ENCODE peak calls at places on chromosomes 7 and 10, in seven cellular contexts. D, T, I, G, A, S and W are unnamed samples. For H3K36me3, the result is how much of the 10 kb centered on the place peaks cover.

GRCh38 chr7:22241805-22242390 is 115.1 kb downstream of the RAPGEF5 start:
- DNase-seq in D (no peak), T (no peak), I (no peak), G (no peak), A (no peak), S (no peak), W (no peak)

GRCh38 chr10:73887038-73888015 is 13.0 kb upstream of the CAMK2G start:
- DNase-seq in D (peak), T (peak), I (no peak), G (peak), A (no peak), S (peak), W (no peak)

GRCh38 chr7:115662676-115663075 is 367.9 kb downstream of the TFEC start:
- DNase-seq in D (no peak), T (no peak), I (no peak), G (no peak), A (no peak), S (no peak), W (no peak)

GRCh38 chr10:13681095-13681494 is 94.3 kb downstream of the PRPF18 start:
- DNase-seq in D (no peak), T (no peak), I (no peak), G (no peak), A (no peak), S (no peak), W (no peak)

GRCh38 chr10:92575961-92576360 is 2.1 kb upstream of the IDE start:
- DNase-seq in D (no peak), T (no peak), I (no peak), G (peak), A (no peak), S (no peak), W (no peak)

GRCh38 chr10:114682121-114682520 is 24.0 kb upstream of the ABLIM1 start:
- DNase-seq in D (no peak), T (no peak), I (no peak), G (no peak), A (no peak), S (no peak), W (no peak)

GRCh38 chr7:44277851-44278250 is 47.5 kb downstream of the CAMK2B start:
- DNase-seq in D (no peak), T (peak), I (no peak), G (peak), A (no peak), S (peak), W (no peak)

GRCh38 chr7:123535517-123535916 is 1.1 kb upstream of the IQUB start:
- DNase-seq in D (no peak), T (no peak), I (no peak), G (no peak), A (no peak), S (no peak), W (no peak)

GRCh38 chr10:4343798-4344370 is 482.1 kb upstream of the AKR1E2 start:
- DNase-seq in D (no peak), T (no peak), I (no peak), G (no peak), A (no peak), S (no peak), W (no peak)

GRCh38 chr10:72316748-72317435 is 37.8 kb downstream of the DNAJB12 start:
- DNase-seq in D (peak), T (peak), I (no peak), G (no peak), A (peak), S (no peak), W (no peak)

GRCh38 chr10:94023909-94024308 is 30.2 kb downstream of the PLCE1 start:
- DNase-seq in D (no peak), T (no peak), I (no peak), G (peak), A (no peak), S (no peak), W (no peak)

GRCh38 chr7:110889363-110889762 is 201.6 kb upstream of the LRRN3 start:
- DNase-seq in D (no peak), T (no peak), I (no peak), G (no peak), A (no peak), S (no peak), W (no peak)

GRCh38 chr10:71218046-71218832 is 5.9 kb downstream of the UNC5B start:
- DNase-seq in D (peak), T (no peak), I (no peak), G (no peak), A (no peak), S (peak), W (no peak)

GRCh38 chr7:2249744-2250323 is 7.8 kb downstream of the NUDT1 start:
- DNase-seq in D (no peak), T (no peak), I (no peak), G (no peak), A (no peak), S (no peak), W (no peak)

GRCh38 chr7:74462707-74463100 is 9.0 kb downstream of the GTF2IRD1 start:
- DNase-seq in D (no peak), T (no peak), I (no peak), G (no peak), A (no peak), S (no peak), W (no peak)

GRCh38 chr10:22010973-22011408 is 7.5 kb upstream of the DNAJC1 start:
- DNase-seq in D (no peak), T (no peak), I (no peak), G (peak), A (no peak), S (no peak), W (no peak)

GRCh38 chr7:34837826-34838225 is 179.8 kb downstream of the NPSR1 start:
- DNase-seq in D (no peak), T (no peak), I (no peak), G (no peak), A (no peak), S (no peak), W (no peak)

GRCh38 chr10:1643911-1644810 is 93.2 kb downstream of the ADARB2 start:
- DNase-seq in D (no peak), T (no peak), I (no peak), G (no peak), A (no peak), S (no peak), W (no peak)

GRCh38 chr7:114973147-114973546 is 51.3 kb downstream of the MDFIC start:
- DNase-seq in D (no peak), T (no peak), I (no peak), G (peak), A (no peak), S (no peak), W (no peak)

GRCh38 chr10:8151086-8151485 is 96.6 kb downstream of the GATA3 start:
- DNase-seq in D (no peak), T (no peak), I (no peak), G (no peak), A (no peak), S (no peak), W (no peak)

GRCh38 chr7:92915348-92915747 is 79.0 kb upstream of the CDK6 start:
- DNase-seq in D (no peak), T (no peak), I (no peak), G (no peak), A (no peak), S (no peak), W (no peak)

GRCh38 chr10:133614830-133615580 is 11.6 kb downstream of the FRG2B start:
- DNase-seq in D (no peak), T (no peak), I (no peak), G (no peak), A (no peak), S (no peak), W (no peak)

GRCh38 chr7:125984795-125985194 is 1055.2 kb upstream of the POT1 start:
- DNase-seq in D (no peak), T (no peak), I (no peak), G (no peak), A (no peak), S (no peak), W (no peak)

GRCh38 chr10:88159127-88159829 is 295.9 kb downstream of the PTEN start:
- DNase-seq in D (no peak), T (no peak), I (no peak), G (no peak), A (no peak), S (no peak), W (no peak)

GRCh38 chr7:130961128-130961601 is 227.2 kb upstream of the KLF14 start:
- DNase-seq in D (no peak), T (no peak), I (peak), G (peak), A (peak), S (no peak), W (no peak)

GRCh38 chr7:56007891-56008290 is 43.4 kb downstream of the PSPH start:
- DNase-seq in D (no peak), T (no peak), I (no peak), G (peak), A (no peak), S (no peak), W (no peak)

GRCh38 chr10:7423521-7423920 is 12.7 kb upstream of the SFMBT2 start:
- DNase-seq in D (no peak), T (no peak), I (no peak), G (no peak), A (no peak), S (no peak), W (no peak)

GRCh38 chr7:137934941-137935848 is 66.7 kb downstream of the CREB3L2 start:
- DNase-seq in D (no peak), T (no peak), I (no peak), G (no peak), A (no peak), S (no peak), W (no peak)

GRCh38 chr7:33705333-33705833 is 200.0 kb upstream of the BMPER start:
- DNase-seq in D (no peak), T (no peak), I (no peak), G (no peak), A (no peak), S (no peak), W (peak)
- H3K4me3 ChIP-seq in D (no peak), T (no peak), I (no peak), G (no peak), A (no peak), S (no peak), W (no peak)

DNA sequence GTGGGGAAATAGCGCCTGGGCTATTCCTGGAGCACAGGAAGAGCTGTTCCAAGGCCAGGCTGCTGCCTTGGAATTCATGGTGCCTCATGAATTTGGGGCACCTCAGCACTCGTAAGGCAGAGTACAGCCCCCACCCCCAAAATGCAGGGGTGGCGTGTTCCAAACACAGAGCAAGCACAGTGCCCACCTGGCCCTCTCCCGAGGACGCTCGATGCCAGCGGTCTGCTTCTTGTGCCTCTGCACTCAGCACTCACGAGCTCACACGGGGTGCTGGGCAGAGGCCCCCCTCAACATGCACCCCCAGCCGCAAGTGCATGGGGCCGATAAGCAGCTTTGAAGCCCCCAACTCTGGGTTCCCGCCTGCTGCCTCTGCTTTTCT is 60.1 kb downstream of the ZRANB1 start:
- DNase-seq in D (no peak), T (no peak), I (no peak), G (no peak), A (no peak), S (no peak), W (no peak)
- H3K36me3 ChIP-seq in D (half or more), T (under half), I (under half), G (under half), A (under half), S (under half), W (half or more)

GRCh38 chr7:138979988-138980574 is 1.1 kb downstream of the KIAA1549 start:
- DNase-seq in D (no peak), T (no peak), I (no peak), G (peak), A (no peak), S (no peak), W (no peak)

GRCh38 chr7:138982204-138982623 is 1.0 kb upstream of the KIAA1549 start:
- DNase-seq in D (no peak), T (no peak), I (no peak), G (peak), A (no peak), S (no peak), W (no peak)

GRCh38 chr7:138979226-138979979 is 1.8 kb downstream of the KIAA1549 start:
- DNase-seq in D (no peak), T (no peak), I (no peak), G (peak), A (no peak), S (no peak), W (no peak)

GRCh38 chr7:138981332-138982203 is at the start of gene KIAA1549:
- DNase-seq in D (peak), T (peak), I (peak), G (peak), A (peak), S (peak), W (no peak)

GRCh38 chr7:138980575-138981285 is 459 bp downstream of the KIAA1549 start:
- DNase-seq in D (no peak), T (no peak), I (no peak), G (no peak), A (no peak), S (peak), W (no peak)
- H3K27ac ChIP-seq in D (peak), T (no peak), I (no peak), G (peak), A (no peak), S (no peak), W (no peak)

GRCh38 chr7:45888185-45888992 is at the start of gene IGFBP1:
- DNase-seq in D (no peak), T (no peak), I (no peak), G (peak), A (no peak), S (no peak), W (no peak)
- H3K4me3 ChIP-seq in D (peak), T (peak), I (no peak), G (peak), A (no peak), S (no peak), W (peak)

GRCh38 chr7:148813890-148814289 is 70.2 kb downstream of the EZH2 start:
- DNase-seq in D (no peak), T (no peak), I (no peak), G (no peak), A (no peak), S (no peak), W (no peak)
- H3K36me3 ChIP-seq in D (under half), T (under half), I (under half), G (under half), A (under half), S (under half), W (under half)

GRCh38 chr7:135211179-135211945 is at the start of gene WDR91:
- DNase-seq in D (peak), T (peak), I (peak), G (peak), A (peak), S (peak), W (peak)

GRCh38 chr7:135217645-135218509 is 6.6 kb upstream of the WDR91 start:
- DNase-seq in D (no peak), T (no peak), I (no peak), G (no peak), A (no peak), S (no peak), W (no peak)

GRCh38 chr7:135210818-135211178 is 528 bp downstream of the WDR91 start:
- DNase-seq in D (no peak), T (no peak), I (no peak), G (peak), A (no peak), S (no peak), W (no peak)

GRCh38 chr7:135213831-135214230 is 2.5 kb upstream of the WDR91 start:
- DNase-seq in D (no peak), T (no peak), I (no peak), G (no peak), A (no peak), S (no peak), W (no peak)

DNA sequence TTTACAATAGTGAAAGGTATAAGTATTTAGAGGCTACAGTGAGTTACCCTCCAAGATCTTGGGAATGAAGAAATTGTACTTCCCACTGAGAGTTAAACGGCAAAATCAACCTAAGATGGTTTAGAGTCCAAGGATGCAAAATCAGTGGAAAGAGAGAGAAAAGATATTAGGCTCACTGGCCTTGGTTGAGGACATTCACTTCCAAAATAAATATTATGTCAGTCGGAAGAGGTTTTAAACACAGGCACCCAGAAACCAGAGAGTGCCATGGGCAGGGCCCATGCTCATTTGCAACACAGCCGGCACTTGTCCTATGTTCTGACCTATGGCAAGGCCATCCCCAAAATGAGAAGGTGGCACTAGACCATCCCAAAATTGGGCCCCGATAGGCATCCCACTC is 3.9 kb upstream of the WDR91 start:
- DNase-seq in D (no peak), T (no peak), I (no peak), G (no peak), A (no peak), S (no peak), W (no peak)
- H3K27ac ChIP-seq in D (no peak), T (no peak), I (no peak), G (no peak), A (no peak), S (no peak), W (no peak)

DNA sequence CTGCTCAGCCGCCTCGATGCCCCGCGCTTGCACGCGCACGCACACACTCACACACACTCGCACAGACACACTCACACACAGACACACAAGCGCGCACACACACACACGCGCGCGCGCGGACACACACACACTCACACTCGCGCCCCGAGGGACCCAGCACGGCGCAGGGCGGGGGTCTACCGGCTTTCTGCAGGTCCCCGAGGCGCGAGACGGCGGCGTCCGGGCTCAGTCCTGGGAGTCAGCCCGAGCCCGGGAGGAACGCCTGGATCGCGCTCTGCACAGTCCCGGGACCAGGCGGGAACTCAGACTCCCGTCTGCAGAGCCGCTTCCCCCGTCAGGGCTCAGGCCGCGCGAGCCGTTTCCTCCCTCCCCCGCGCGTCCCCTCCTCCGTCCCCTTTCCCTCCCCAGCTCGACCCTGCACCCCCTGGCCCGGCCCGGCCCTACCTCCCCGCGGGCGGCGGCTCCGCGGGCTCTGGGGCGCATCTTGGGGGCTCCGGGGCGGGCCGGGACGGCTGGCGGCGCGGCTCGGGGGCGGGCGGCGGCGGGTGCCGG is 477 bp downstream of the DENND2A start:
- DNase-seq in D (peak), T (peak), I (no peak), G (peak), A (no peak), S (peak), W (no peak)
- H3K4me3 ChIP-seq in D (peak), T (peak), I (no peak), G (peak), A (peak), S (peak), W (peak)

DNA sequence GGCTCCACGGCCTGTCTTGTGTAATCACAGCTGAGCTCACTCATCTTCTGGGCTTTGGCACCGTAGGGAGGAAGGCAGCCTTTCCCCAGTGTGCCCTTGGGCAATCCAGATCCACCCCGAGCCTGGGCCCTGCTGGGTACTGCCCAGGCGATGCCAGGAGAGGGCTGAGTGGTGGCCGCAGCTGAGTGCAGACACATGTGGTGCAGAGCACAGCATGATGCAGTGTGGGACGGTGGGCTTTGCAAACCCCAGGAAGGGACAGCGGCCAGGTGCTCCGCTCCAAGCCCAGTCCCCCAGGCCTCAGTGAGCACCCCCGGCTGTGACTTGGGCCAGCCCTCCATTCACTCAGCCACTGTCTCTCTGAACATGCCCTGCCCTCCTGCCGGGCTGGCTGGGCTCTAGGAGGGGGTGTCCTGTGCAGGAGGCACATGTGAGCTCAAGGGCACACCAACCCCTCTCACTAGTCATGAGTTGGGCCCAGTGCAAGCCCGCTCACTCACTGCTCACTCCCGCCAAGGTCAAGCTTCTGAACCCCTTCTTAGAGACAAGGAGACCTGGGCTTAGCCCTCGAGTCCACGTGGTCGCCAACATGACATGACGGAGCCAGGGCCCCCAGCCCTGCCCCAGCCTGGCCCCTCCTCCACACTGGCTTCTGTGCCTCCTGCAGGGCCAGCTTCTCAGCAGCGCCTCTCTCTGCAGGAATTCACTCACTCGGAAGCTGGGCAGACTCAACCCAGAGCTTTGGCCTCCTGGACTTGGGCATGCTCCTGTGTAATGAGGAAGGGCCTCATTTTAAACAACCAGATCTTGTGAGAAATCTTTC is 77.5 kb upstream of the INSIG1 start:
- DNase-seq in D (no peak), T (no peak), I (no peak), G (no peak), A (no peak), S (peak), W (no peak)
- H3K36me3 ChIP-seq in D (under half), T (under half), I (under half), G (under half), A (under half), S (under half), W (under half)

DNA sequence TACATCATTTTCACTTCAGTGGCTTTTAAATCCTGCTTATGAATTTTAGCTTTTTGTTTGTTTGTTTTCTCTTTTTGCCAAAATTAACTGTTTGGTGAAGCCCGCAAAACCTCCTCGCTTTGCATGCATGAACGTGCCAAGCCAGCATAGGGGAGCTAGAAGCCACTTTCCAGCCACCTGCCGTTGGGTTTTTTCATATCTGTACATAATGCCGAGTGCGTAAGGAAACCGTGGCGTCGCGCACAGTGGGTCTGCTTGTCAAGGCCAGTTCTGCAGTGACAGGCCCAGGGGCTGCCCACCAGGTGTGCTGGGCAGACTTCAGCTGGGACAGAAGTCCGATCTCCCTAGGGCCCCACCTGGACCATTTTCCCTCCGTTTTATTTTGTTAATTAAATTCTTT is 41.1 kb downstream of the WIPI2 start:
- DNase-seq in D (no peak), T (no peak), I (no peak), G (no peak), A (no peak), S (peak), W (no peak)
- H3K27ac ChIP-seq in D (peak), T (peak), I (no peak), G (peak), A (peak), S (no peak), W (no peak)